ENCODE peak calls at places on chromosomes 7 and 10, in six cellular contexts. P is NB4, M is transverse colon, T is adrenal gland, Z is breast epithelium, R is astrocyte of the spinal cord. H is an unnamed sample.

GRCh38 chr10:44334621-44335184 is 50.2 kb downstream of the CXCL12 start:
- DNase-seq in T (no peak), P (no peak), M (no peak), R (peak), Z (no peak), H (no peak)

GRCh38 chr7:93055543-93056107 is 62.2 kb downstream of the SAMD9 start:
- DNase-seq in T (no peak), Z (no peak), P (peak), M (no peak), R (peak), H (no peak)

GRCh38 chr10:30812018-30812851 is 182.7 kb upstream of the LYZL2 start:
- DNase-seq in T (peak), R (peak), M (peak), Z (no peak), P (peak), H (peak)

GRCh38 chr10:35191523-35191922 is 64.9 kb downstream of the CREM start:
- DNase-seq in R (no peak), Z (no peak), P (peak), M (peak), T (peak), H (no peak)

GRCh38 chr10:53886325-53887300 is 914.4 kb downstream of the PCDH15 start:
- DNase-seq in T (no peak), Z (no peak), P (no peak), M (no peak), R (no peak), H (no peak)

GRCh38 chr7:55071411-55072188 is 52.8 kb downstream of the EGFR start:
- DNase-seq in Z (no peak), T (no peak), R (no peak), M (no peak), P (no peak), H (no peak)

GRCh38 chr7:123366991-123367390 is 167.2 kb upstream of the SLC13A1 start:
- DNase-seq in P (no peak), M (no peak), Z (no peak), T (no peak), R (no peak), H (no peak)

GRCh38 chr7:144397086-144397485 is 6.4 kb downstream of the NOBOX start:
- DNase-seq in R (no peak), P (no peak), Z (no peak), T (no peak), M (no peak), H (no peak)

GRCh38 chr10:58588673-58589265 is 76.1 kb downstream of the BICC1 start:
- DNase-seq in Z (no peak), T (peak), M (no peak), R (no peak), P (peak), H (no peak)

GRCh38 chr10:58587676-58588075 is 75.0 kb downstream of the BICC1 start:
- DNase-seq in R (no peak), T (no peak), P (no peak), Z (no peak), M (no peak), H (no peak)

GRCh38 chr10:58593008-58593407 is 80.3 kb downstream of the BICC1 start:
- DNase-seq in T (no peak), M (no peak), P (no peak), Z (no peak), R (no peak), H (no peak)

GRCh38 chr10:58590924-58591323 is 78.3 kb downstream of the BICC1 start:
- DNase-seq in R (no peak), Z (no peak), P (no peak), T (no peak), M (no peak), H (no peak)

DNA sequence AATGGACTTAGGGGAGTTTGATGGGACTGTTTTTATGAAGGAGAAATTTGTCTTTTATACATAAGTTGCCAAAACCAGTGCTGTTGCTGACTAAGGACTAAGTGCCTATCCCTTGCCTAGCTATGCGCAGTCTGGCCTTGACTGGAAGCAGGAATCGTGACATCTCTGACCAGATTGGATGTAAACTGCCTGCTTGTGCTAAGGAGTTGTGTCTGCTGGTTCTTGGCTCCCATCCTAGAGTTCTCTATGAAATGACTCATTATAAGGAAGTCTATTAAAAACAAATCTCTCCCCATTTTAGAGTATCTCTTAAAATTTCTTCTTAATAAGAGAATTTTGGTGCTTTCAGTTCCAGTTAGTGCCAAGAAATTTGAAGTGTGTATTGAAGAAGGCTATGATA is 77.5 kb downstream of the BICC1 start:
- DNase-seq in M (no peak), Z (no peak), R (peak), T (peak), P (no peak), H (no peak)
- H3K4me3 ChIP-seq in M (no peak), Z (no peak), R (no peak), T (no peak), P (no peak), H (no peak)

GRCh38 chr10:52729259-52730104 is 43.1 kb downstream of the MBL2 start:
- DNase-seq in P (peak), R (peak), Z (no peak), M (no peak), T (no peak), H (no peak)
- TF ChIP-seq CTCF in P (peak), R (peak), Z (no peak), M (peak), T (peak), H (peak)

GRCh38 chr7:41940760-41941343 is 238.0 kb upstream of the INHBA start:
- DNase-seq in T (peak), R (peak), P (peak), M (peak), Z (peak), H (no peak)

GRCh38 chr7:41938371-41938770 is 235.5 kb upstream of the INHBA start:
- DNase-seq in M (no peak), T (no peak), R (no peak), Z (no peak), P (no peak), H (no peak)

GRCh38 chr7:41943098-41943577 is 240.2 kb upstream of the INHBA start:
- DNase-seq in M (peak), T (peak), P (peak), Z (peak), R (peak), H (peak)

DNA sequence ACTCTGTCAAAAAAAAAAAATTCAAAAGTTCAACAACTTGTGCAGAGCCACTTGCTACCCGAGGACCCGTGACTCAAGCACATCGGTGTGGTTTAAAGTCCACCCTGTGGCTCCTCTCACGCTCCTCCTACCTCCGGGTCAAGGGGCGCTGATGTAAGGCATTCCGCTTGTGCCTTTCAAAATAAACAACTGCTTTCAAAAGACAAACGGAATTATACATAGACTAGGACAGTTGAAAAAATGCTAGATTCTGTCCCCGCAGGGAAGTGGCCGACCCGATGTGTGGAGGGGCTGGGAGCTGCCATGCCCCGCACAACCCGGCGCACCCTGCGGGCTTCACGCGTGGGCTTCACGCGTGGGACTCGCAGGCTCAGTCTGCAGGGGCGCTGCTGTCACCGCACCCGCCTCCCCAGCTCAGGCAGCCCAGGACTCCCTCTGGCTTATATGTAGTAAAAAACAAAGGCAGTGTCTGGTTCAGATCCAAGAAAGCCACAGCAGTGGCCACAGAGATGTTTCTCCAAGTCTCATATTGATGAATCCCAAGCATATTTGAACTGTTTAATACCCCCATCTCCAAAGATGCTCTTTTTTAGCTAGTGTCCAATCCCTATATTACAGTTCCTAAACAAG is 239.7 kb upstream of the INHBA start:
- DNase-seq in P (peak), R (peak), M (peak), T (no peak), Z (no peak), H (no peak)
- H3K4me3 ChIP-seq in P (peak), R (peak), M (peak), T (no peak), Z (no peak), H (peak)

DNA sequence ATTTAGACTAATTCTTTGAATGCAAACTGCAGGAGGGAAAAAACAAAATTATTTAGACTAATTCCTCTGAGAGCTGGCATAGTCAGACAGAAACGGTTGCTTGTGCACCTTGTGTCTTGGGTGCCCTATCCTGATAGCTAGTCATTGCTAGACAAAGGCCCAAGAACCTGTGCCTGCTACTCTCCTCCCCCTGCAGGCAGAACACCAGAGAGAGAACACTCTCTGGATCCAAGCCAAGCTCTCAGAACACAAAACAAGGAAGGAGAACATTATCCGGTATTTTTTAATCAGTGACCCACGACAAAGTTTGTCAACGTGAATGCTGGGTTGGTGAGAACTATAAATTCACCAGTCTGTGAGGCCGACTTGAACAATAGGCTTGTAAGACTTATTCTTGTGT is 18.9 kb upstream of the PPP1R9A start:
- DNase-seq in M (peak), R (peak), T (peak), Z (no peak), P (no peak), H (no peak)
- TF ChIP-seq CTCF in M (no peak), R (peak), T (peak), Z (no peak), P (no peak), H (no peak)

GRCh38 chr7:105003275-105003674 is 10.7 kb upstream of the KMT2E start:
- DNase-seq in R (peak), P (peak), M (peak), Z (no peak), T (peak), H (peak)
- H3K4me3 ChIP-seq in R (peak), P (no peak), M (peak), Z (no peak), T (no peak), H (no peak)